ENCODE peak calls at places on chromosome 1, in five cellular contexts. T is mesendoderm; V is sigmoid colon; J is foreskin keratinocyte; D is CD8-positive, alpha-beta T cell. P is an unnamed sample.

GRCh38 chr1:48338257-48338656 is 115.7 kb downstream of the SLC5A9 start:
- DNase-seq in T (no peak), V (no peak), J (no peak), D (no peak), P (no peak)

GRCh38 chr1:218459878-218460277 is 114.7 kb downstream of the TGFB2 start:
- DNase-seq in T (peak; percentile 96), V (no peak), J (peak; percentile 78), D (no peak), P (no peak)

GRCh38 chr1:25996966-25997758 is 701 bp downstream of the PAFAH2 start:
- DNase-seq in T (peak; percentile 71), V (no peak), J (no peak), D (no peak), P (no peak)

GRCh38 chr1:196030455-196030854 is 577.8 kb downstream of the KCNT2 start:
- DNase-seq in T (no peak), V (no peak), J (no peak), D (no peak), P (no peak)

GRCh38 chr1:208000001-208000400 is 89.1 kb upstream of the CD34 start:
- DNase-seq in T (no peak), V (no peak), J (no peak), D (no peak), P (no peak)

GRCh38 chr1:221543529-221544120 is 198.3 kb downstream of the DUSP10 start:
- DNase-seq in T (peak; percentile 51), V (no peak), J (no peak), D (no peak), P (no peak)

GRCh38 chr1:214012418-214012817 is 24.6 kb downstream of the PROX1 start:
- DNase-seq in T (peak; percentile 33), V (no peak), J (peak; percentile 86), D (no peak), P (no peak)

GRCh38 chr1:210715072-210715471 is 386.4 kb downstream of the HHAT start:
- DNase-seq in T (no peak), V (no peak), J (no peak), D (no peak), P (no peak)

GRCh38 chr1:194959795-194960194 is 1648.4 kb downstream of the KCNT2 start:
- DNase-seq in T (no peak), V (no peak), J (no peak), D (no peak), P (no peak)

GRCh38 chr1:234713440-234713839 is 103.5 kb upstream of the IRF2BP2 start:
- DNase-seq in T (no peak), V (peak; percentile 40), J (no peak), D (no peak), P (no peak)
- H3K4me1 ChIP-seq in T (no peaks in the 10 kb centered on the region), V (peaks cover 2% of the 10 kb centered on the region), J (no peaks in the 10 kb centered on the region), D (no peaks in the 10 kb centered on the region), P (peaks cover 53% of the 10 kb centered on the region)

GRCh38 chr1:200386416-200386815 is 23.4 kb downstream of the ZNF281 start:
- DNase-seq in T (no peak), V (no peak), J (no peak), D (no peak), P (no peak)

GRCh38 chr1:200392625-200393185 is 17.1 kb downstream of the ZNF281 start:
- DNase-seq in T (no peak), V (no peak), J (no peak), D (no peak), P (no peak)

GRCh38 chr1:200384818-200385390 is 24.9 kb downstream of the ZNF281 start:
- DNase-seq in T (no peak), V (no peak), J (no peak), D (no peak), P (no peak)

DNA sequence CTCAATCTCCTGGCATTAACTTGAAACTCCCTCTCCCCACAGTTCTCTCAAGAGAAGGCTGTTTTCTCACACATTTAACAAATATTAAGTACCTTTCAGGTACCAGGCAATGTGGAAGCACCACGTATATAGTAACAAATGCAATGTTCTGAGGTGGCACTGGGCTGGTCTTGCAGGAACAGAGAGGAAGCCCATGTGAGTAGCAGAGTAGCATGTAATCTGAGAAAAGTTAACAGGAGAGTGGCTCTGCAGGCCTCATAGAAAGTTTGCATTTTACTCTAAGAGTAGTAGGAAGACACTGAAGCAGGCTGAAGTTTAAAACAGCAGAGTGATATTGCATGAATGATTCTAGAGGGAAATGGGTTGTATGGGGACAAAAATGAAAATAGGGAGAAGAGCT is 21.0 kb downstream of the ZNF281 start:
- DNase-seq in T (no peak), V (no peak), J (no peak), D (no peak), P (no peak)
- H3K4me1 ChIP-seq in T (peaks cover 4% of the 10 kb centered on the region), V (no peaks in the 10 kb centered on the region), J (no peaks in the 10 kb centered on the region), D (no peaks in the 10 kb centered on the region), P (no peaks in the 10 kb centered on the region)

GRCh38 chr1:201562659-201563405 is 23.9 kb downstream of the NAV1 start:
- DNase-seq in T (no peak), V (peak; percentile 83), J (peak; percentile 56), D (no peak), P (peak; percentile 28)
- H3K4me1 ChIP-seq in T (no peaks in the 10 kb centered on the region), V (no peaks in the 10 kb centered on the region), J (peaks cover 9% of the 10 kb centered on the region), D (no peaks in the 10 kb centered on the region), P (peaks cover 4% of the 10 kb centered on the region)

DNA sequence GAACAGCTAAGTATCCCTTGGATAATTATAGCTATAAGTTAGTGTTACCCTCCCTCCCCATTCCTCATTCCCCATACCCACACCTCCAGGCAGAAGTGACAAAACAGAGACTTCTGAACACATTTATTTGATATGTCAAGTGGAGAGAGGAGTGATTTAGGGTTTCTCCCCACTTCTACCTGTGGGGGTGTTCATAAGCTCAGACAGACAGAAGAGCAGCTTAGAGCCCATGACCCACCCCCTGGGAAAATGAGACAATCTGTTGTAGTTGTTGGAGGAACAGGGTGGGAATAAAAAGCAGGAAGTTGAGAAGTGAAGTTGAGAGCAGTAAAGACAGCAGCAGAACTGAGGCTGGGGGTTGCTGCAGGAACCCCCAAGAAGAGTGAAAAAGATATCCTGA is 1.5 kb upstream of the LIX1L start:
- DNase-seq in T (no peak), V (no peak), J (no peak), D (no peak), P (no peak)
- H3K4me1 ChIP-seq in T (peaks cover 24% of the 10 kb centered on the region), V (no peaks in the 10 kb centered on the region), J (peaks cover 15% of the 10 kb centered on the region), D (peaks cover 65% of the 10 kb centered on the region), P (peaks cover 52% of the 10 kb centered on the region)

GRCh38 chr1:93807301-93807930 is 71.6 kb downstream of the DNTTIP2 start:
- DNase-seq in T (peak; percentile 42), V (no peak), J (no peak), D (no peak), P (no peak)

GRCh38 chr1:93811646-93812045 is 67.4 kb downstream of the DNTTIP2 start:
- DNase-seq in T (no peak), V (no peak), J (no peak), D (no peak), P (no peak)

GRCh38 chr1:93813076-93813475 is 65.9 kb downstream of the DNTTIP2 start:
- DNase-seq in T (peak; percentile 34), V (no peak), J (no peak), D (no peak), P (no peak)

GRCh38 chr1:93814059-93814794 is 64.8 kb downstream of the DNTTIP2 start:
- DNase-seq in T (peak; percentile 96), V (peak; percentile 74), J (no peak), D (peak; percentile 58), P (peak; percentile 87)

GRCh38 chr1:93810316-93810715 is 68.7 kb downstream of the DNTTIP2 start:
- DNase-seq in T (no peak), V (no peak), J (no peak), D (no peak), P (no peak)
- H3K4me1 ChIP-seq in T (peaks cover 10% of the 10 kb centered on the region), V (no peaks in the 10 kb centered on the region), J (peaks cover 35% of the 10 kb centered on the region), D (no peaks in the 10 kb centered on the region), P (no peaks in the 10 kb centered on the region)

DNA sequence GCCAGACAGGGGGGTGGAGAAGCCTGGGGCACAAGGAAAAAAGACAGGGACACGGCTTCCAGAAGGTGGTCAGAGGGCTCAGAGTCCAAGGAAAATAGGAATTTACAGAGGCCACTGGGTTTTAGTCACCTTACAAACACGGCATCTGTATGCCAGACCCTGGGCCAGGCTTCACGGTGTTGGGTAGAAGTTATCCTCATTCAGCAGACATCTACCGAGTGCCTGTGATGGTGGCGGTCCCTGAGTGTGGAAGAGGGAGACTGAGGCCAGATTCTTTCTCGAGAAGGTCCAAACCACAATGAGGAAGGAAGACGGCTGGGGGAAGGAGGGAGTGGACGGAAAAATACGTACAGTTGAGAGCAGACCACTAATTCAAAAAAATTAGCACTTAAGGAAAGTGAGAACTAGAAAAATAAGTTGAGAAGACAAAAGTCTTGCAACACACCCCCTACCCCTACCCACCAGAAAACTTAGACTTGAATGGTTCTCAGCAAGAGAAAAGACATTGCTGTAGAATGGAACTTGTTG is 864 bp upstream of the BTG2 start:
- DNase-seq in T (no peak), V (peak; percentile 69), J (no peak), D (no peak), P (no peak)
- H3K4me1 ChIP-seq in T (peaks cover 19% of the 10 kb centered on the region), V (no peaks in the 10 kb centered on the region), J (peaks cover 19% of the 10 kb centered on the region), D (peaks cover 38% of the 10 kb centered on the region), P (peaks cover 20% of the 10 kb centered on the region)

GRCh38 chr1:42958488-42959317 is at the start of gene SLC2A1:
- DNase-seq in T (peak; percentile 97), V (peak; percentile 95), J (peak; percentile 83), D (peak; percentile 96), P (peak; percentile 96)

GRCh38 chr1:42957229-42957879 is 1.3 kb downstream of the SLC2A1 start:
- DNase-seq in T (no peak), V (no peak), J (no peak), D (peak; percentile 63), P (peak; percentile 71)

GRCh38 chr1:42956739-42957138 is 1.9 kb downstream of the SLC2A1 start:
- DNase-seq in T (no peak), V (no peak), J (no peak), D (no peak), P (no peak)

GRCh38 chr1:42955311-42956063 is 3.2 kb downstream of the SLC2A1 start:
- DNase-seq in T (no peak), V (no peak), J (no peak), D (no peak), P (no peak)

GRCh38 chr1:42957880-42958487 is 684 bp downstream of the SLC2A1 start:
- DNase-seq in T (peak; percentile 74), V (peak; percentile 77), J (no peak), D (peak; percentile 76), P (peak; percentile 79)
- H3K4me1 ChIP-seq in T (peaks cover 16% of the 10 kb centered on the region), V (no peaks in the 10 kb centered on the region), J (peaks cover 26% of the 10 kb centered on the region), D (peaks cover 49% of the 10 kb centered on the region), P (peaks cover 5% of the 10 kb centered on the region)

P was measured in mucosa of descending colon.